ENCODE peak calls at places on chromosomes 16 and 17, in seven cellular contexts. X is SK-N-SH, C is K562, N is HepG2, M is HCT116, Y is GM12878, L is H1. P is an unnamed sample.
A peak's percentile ranks its signal among the peaks of the same experiment; 100 is the strongest.

GRCh38 chr16:56617212-56618085 is 8.1 kb upstream of the MT1E start:
- DNase-seq in M (no peak), X (no peak), L (no peak), C (no peak), N (no peak), Y (no peak), P (no peak)

GRCh38 chr16:84999200-84999599 is 12.1 kb downstream of the ZDHHC7 start:
- DNase-seq in Y (no peak), N (peak; percentile 70), M (no peak), L (no peak), C (no peak), X (no peak), P (peak; percentile 68)

GRCh38 chr17:74520790-74521480 is 10.3 kb downstream of the CD300LB start:
- DNase-seq in C (no peak), L (no peak), X (no peak), M (no peak), Y (no peak), N (no peak), P (no peak)

GRCh38 chr16:27450836-27451341 is 48.9 kb downstream of the IL21R start:
- DNase-seq in L (no peak), M (no peak), C (no peak), Y (peak; percentile 68), X (no peak), N (no peak), P (no peak)

GRCh38 chr16:79599256-79599836 is 1.2 kb downstream of the MAF start:
- DNase-seq in N (no peak), M (no peak), Y (no peak), L (no peak), X (peak; percentile 66), C (no peak), P (peak; percentile 76)

GRCh38 chr17:3510090-3510489 is 34.3 kb downstream of the ASPA start:
- DNase-seq in Y (no peak), N (no peak), X (no peak), L (no peak), C (no peak), M (no peak), P (no peak)

GRCh38 chr16:4847774-4848587 is 700 bp downstream of the UBN1 start:
- DNase-seq in X (peak; percentile 71), Y (no peak), C (peak; percentile 44), M (no peak), N (peak; percentile 29), L (no peak), P (peak; percentile 70)

GRCh38 chr16:69566437-69567030 is 768 bp downstream of the NFAT5 start:
- DNase-seq in M (no peak), L (no peak), Y (no peak), X (peak; percentile 69), C (peak; percentile 58), N (peak; percentile 40), P (peak; percentile 48)

GRCh38 chr17:67548693-67549092 is 169.0 kb upstream of the NOL11 start:
- DNase-seq in X (no peak), Y (no peak), C (no peak), N (no peak), M (no peak), L (no peak), P (no peak)

GRCh38 chr16:22814330-22815105 is 556 bp downstream of the HS3ST2 start:
- DNase-seq in L (peak; percentile 7), M (no peak), Y (no peak), X (peak; percentile 56), C (no peak), N (no peak), P (no peak)
- TF ChIP-seq JUND in L (no peak), M (no peak), Y (no peak), X (no peak), C (no peak), N (no peak), P (no peak)

DNA sequence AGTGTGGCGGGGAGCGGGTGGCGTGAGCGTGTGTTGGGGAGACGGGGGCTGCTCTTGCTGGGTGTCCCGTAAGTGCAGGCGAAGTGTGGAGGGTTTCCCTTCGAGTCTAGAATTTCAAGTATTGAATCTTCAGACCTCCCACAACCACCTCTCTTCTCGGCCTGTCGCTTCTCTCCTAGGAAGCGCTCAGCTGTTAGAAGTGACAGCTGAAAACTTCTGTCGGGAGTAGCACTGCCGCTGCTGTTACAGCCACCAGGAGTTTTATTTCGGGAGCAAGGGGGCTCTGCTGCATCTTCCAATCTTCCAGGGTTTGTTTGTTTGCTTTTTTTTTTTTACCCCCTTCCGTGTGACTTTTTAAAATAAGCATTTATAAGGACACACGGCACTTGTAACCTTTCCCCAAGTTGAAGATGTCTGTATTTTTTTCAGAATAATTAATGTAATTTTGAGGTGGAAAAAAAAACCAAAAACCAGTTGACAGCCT is 738 bp downstream of the RPS6KB1 start:
- DNase-seq in C (peak; percentile 27), X (peak; percentile 45), N (peak; percentile 39), M (no peak), Y (no peak), L (no peak), P (no peak)
- TF ChIP-seq JUND in C (no peak), X (no peak), N (no peak), M (no peak), Y (no peak), L (no peak), P (no peak)

GRCh38 chr16:82784567-82784956 is 157.8 kb downstream of the CDH13 start:
- DNase-seq in X (no peak), L (no peak), M (no peak), Y (no peak), C (no peak), N (no peak), P (no peak)
- TF ChIP-seq JUND in X (no peak), L (no peak), M (no peak), Y (no peak), C (no peak), N (no peak), P (no peak)

DNA sequence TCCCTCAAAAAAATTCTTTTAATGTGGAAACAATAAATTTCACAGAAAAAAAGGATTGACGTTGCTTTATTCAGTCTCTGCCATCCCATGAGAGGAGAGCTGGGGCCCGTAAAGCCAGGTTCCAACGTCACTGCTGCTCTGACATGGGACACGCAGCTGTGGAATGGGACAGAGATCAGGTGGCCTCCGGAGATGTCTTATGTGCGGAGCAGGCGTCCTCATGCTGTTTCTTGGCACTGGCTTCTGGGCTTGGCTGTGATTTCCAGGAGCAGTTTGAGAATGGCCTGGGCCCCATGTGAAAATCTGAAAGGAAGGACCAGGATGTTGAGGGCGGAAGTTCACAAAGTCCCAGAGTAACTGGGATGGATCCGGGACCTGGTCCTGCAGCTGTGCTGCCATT is 32.4 kb downstream of the NDEL1 start:
- DNase-seq in N (no peak), M (no peak), Y (no peak), X (no peak), C (no peak), L (no peak), P (no peak)
- TF ChIP-seq JUND in N (no peak), M (no peak), Y (no peak), X (no peak), C (no peak), L (no peak), P (no peak)